ENCODE peak calls at places on chromosomes 4 and X, in five cellular contexts. One of them, this sample, is unnamed. For H3K4me1, the result is how much of the 10 kb centered on the place peaks cover.

GRCh38 chr4:61923179-61923578 is 723.1 kb downstream of the ADGRL3 start:
- DNase-seq in mammary epithelial cell: no peak
- DNase-seq in suprapubic skin: no peak
- DNase-seq in lower lobe of right lung: no peak
- DNase-seq in HepG2: no peak
- DNase-seq in this sample: no peak

GRCh38 chrX:48918303-48918643 is 551 bp downstream of the PIM2 start:
- DNase-seq in mammary epithelial cell: no peak
- DNase-seq in suprapubic skin: no peak
- DNase-seq in lower lobe of right lung: no peak
- DNase-seq in HepG2: no peak
- DNase-seq in this sample: no peak

GRCh38 chr4:69984030-69984443 is 11.7 kb upstream of the STATH start:
- DNase-seq in mammary epithelial cell: peak
- DNase-seq in suprapubic skin: no peak
- DNase-seq in lower lobe of right lung: no peak
- DNase-seq in HepG2: peak
- DNase-seq in this sample: no peak

GRCh38 chr4:81470456-81471327 is 1.0 kb downstream of the RASGEF1B start:
- DNase-seq in suprapubic skin: peak
- DNase-seq in HepG2: no peak
- DNase-seq in lower lobe of right lung: peak
- DNase-seq in mammary epithelial cell: peak
- DNase-seq in this sample: peak

GRCh38 chrX:20265221-20265725 is 1.4 kb downstream of the RPS6KA3 start:
- DNase-seq in suprapubic skin: peak
- DNase-seq in lower lobe of right lung: peak
- DNase-seq in mammary epithelial cell: peak
- DNase-seq in HepG2: peak
- DNase-seq in this sample: peak

GRCh38 chr4:41538017-41538733 is at the start of gene LIMCH1:
- DNase-seq in mammary epithelial cell: no peak
- DNase-seq in HepG2: no peak
- DNase-seq in lower lobe of right lung: peak
- DNase-seq in suprapubic skin: peak
- DNase-seq in this sample: peak

GRCh38 chr4:113882668-113883067 is 96.8 kb downstream of the ARSJ start:
- DNase-seq in lower lobe of right lung: no peak
- DNase-seq in mammary epithelial cell: no peak
- DNase-seq in HepG2: no peak
- DNase-seq in suprapubic skin: no peak
- DNase-seq in this sample: no peak

GRCh38 chrX:104343408-104344129 is 88.8 kb upstream of the ESX1 start:
- DNase-seq in HepG2: peak
- DNase-seq in lower lobe of right lung: no peak
- DNase-seq in suprapubic skin: no peak
- DNase-seq in mammary epithelial cell: peak
- DNase-seq in this sample: peak

GRCh38 chr4:7963691-7964090 is 24.0 kb upstream of the AFAP1 start:
- DNase-seq in mammary epithelial cell: no peak
- DNase-seq in suprapubic skin: no peak
- DNase-seq in lower lobe of right lung: no peak
- DNase-seq in HepG2: no peak
- DNase-seq in this sample: no peak

GRCh38 chrX:30627818-30628652 is 25.2 kb upstream of the GK start:
- DNase-seq in HepG2: peak
- DNase-seq in mammary epithelial cell: no peak
- DNase-seq in suprapubic skin: no peak
- DNase-seq in lower lobe of right lung: no peak
- DNase-seq in this sample: no peak

GRCh38 chrX:144327515-144327914 is 443.6 kb downstream of the UBE2NL start:
- DNase-seq in mammary epithelial cell: peak
- DNase-seq in lower lobe of right lung: no peak
- DNase-seq in HepG2: no peak
- DNase-seq in suprapubic skin: no peak
- DNase-seq in this sample: no peak

GRCh38 chr4:165612936-165613335 is 234.1 kb downstream of the CPE start:
- DNase-seq in suprapubic skin: no peak
- DNase-seq in mammary epithelial cell: no peak
- DNase-seq in lower lobe of right lung: no peak
- DNase-seq in HepG2: no peak
- DNase-seq in this sample: no peak

GRCh38 chr4:158161561-158162354 is 11.1 kb downstream of the GASK1B start:
- DNase-seq in HepG2: no peak
- DNase-seq in mammary epithelial cell: peak
- DNase-seq in lower lobe of right lung: no peak
- DNase-seq in suprapubic skin: no peak
- DNase-seq in this sample: no peak

GRCh38 chr4:142614621-142615323 is 231.3 kb downstream of the INPP4B start:
- DNase-seq in mammary epithelial cell: peak
- DNase-seq in suprapubic skin: no peak
- DNase-seq in lower lobe of right lung: no peak
- DNase-seq in HepG2: no peak
- DNase-seq in this sample: no peak

GRCh38 chrX:111410451-111410850 is 1.5 kb downstream of the DCX start:
- DNase-seq in suprapubic skin: no peak
- DNase-seq in HepG2: no peak
- DNase-seq in lower lobe of right lung: no peak
- DNase-seq in mammary epithelial cell: no peak
- DNase-seq in this sample: no peak

GRCh38 chrX:36957425-36958328 is 50.5 kb upstream of the FAM47C start:
- DNase-seq in mammary epithelial cell: no peak
- DNase-seq in lower lobe of right lung: peak
- DNase-seq in HepG2: no peak
- DNase-seq in suprapubic skin: no peak
- DNase-seq in this sample: peak

GRCh38 chr4:145552181-145552822 is 66.9 kb upstream of the MMAA start:
- DNase-seq in HepG2: no peak
- DNase-seq in mammary epithelial cell: no peak
- DNase-seq in lower lobe of right lung: no peak
- DNase-seq in suprapubic skin: no peak
- DNase-seq in this sample: no peak

GRCh38 chr4:176357359-176358082 is 37.8 kb downstream of the SPCS3 start:
- DNase-seq in mammary epithelial cell: no peak
- DNase-seq in lower lobe of right lung: no peak
- DNase-seq in suprapubic skin: no peak
- DNase-seq in HepG2: no peak
- DNase-seq in this sample: no peak

GRCh38 chr4:106627071-106627470 is 258.5 kb upstream of the GIMD1 start:
- DNase-seq in mammary epithelial cell: no peak
- DNase-seq in lower lobe of right lung: no peak
- DNase-seq in HepG2: no peak
- DNase-seq in suprapubic skin: no peak
- DNase-seq in this sample: no peak

GRCh38 chrX:50736651-50737050 is 77.3 kb downstream of the SHROOM4 start:
- DNase-seq in lower lobe of right lung: no peak
- DNase-seq in suprapubic skin: no peak
- DNase-seq in mammary epithelial cell: no peak
- DNase-seq in HepG2: no peak
- DNase-seq in this sample: no peak

GRCh38 chrX:42695800-42696358 is 82.1 kb downstream of the PPP1R2C start:
- DNase-seq in lower lobe of right lung: no peak
- DNase-seq in mammary epithelial cell: no peak
- DNase-seq in suprapubic skin: no peak
- DNase-seq in HepG2: no peak
- DNase-seq in this sample: no peak

GRCh38 chr4:182507808-182508207 is 264.6 kb downstream of the TENM3 start:
- DNase-seq in lower lobe of right lung: no peak
- DNase-seq in HepG2: no peak
- DNase-seq in suprapubic skin: no peak
- DNase-seq in mammary epithelial cell: no peak
- DNase-seq in this sample: no peak

GRCh38 chr4:182502074-182502473 is 258.9 kb downstream of the TENM3 start:
- DNase-seq in HepG2: no peak
- DNase-seq in suprapubic skin: no peak
- DNase-seq in mammary epithelial cell: no peak
- DNase-seq in lower lobe of right lung: no peak
- DNase-seq in this sample: no peak

DNA sequence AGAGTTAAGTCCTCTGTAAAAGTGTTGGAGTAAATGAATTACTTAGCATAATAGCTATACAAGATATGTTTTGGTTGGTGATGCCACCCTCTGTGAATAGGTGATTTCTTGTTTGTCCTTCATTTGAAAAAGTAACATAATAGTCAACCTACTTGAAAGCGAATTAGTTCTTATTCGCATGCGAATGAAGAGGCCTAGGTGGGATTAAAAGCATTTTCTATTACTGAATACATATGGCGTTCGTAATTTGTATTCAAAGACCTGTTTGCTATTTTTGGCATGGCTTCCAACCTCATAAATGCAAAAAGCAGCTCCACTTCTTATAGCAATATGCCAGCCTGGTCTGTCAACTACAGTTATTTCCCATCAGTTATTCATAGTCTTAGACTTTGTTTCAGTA is 261.2 kb downstream of the TENM3 start:
- DNase-seq in suprapubic skin: no peak
- DNase-seq in mammary epithelial cell: no peak
- DNase-seq in HepG2: no peak
- DNase-seq in lower lobe of right lung: no peak
- DNase-seq in this sample: no peak
- H3K4me1 ChIP-seq in suprapubic skin: under half
- H3K4me1 ChIP-seq in mammary epithelial cell: under half
- H3K4me1 ChIP-seq in HepG2: under half
- H3K4me1 ChIP-seq in lower lobe of right lung: under half
- H3K4me1 ChIP-seq in this sample: under half

DNA sequence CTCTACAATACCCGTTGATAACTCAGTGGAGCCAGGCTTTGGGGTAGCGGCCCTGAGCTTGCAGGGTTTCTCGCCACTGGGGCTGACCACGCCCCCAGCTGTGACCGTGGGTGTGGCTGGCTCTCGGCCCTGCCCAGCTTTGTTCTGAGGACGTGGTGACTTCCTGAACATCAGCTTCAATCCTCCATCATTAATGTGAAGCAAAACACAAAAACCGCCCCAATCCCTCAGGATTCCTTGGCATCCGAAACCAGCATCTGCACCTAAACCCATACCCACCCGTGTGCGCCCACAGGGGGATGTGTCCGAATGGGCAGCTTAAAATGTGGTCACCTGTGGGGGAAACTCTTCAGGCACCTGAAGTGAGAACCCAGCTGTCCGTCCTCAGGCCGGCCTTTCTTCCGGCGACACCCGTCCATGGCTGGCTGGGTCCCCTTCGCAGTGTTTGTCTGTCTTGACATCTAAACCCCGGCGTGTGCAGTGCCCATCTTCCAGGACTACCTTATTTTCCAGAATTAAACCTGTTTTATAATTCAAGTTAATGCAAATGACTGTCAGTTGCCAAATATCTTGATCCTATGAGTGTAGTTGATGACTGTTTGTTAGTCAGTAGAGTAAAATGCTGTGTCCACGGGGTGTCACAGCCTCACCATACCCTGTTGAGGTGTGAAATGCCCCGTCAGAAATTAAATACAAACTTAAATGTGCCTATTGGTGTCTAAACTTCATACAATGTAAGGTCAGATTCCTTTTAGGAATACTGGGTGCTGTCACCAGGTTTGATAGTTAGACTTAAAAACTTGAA is 27.3 kb downstream of the NELFA start:
- DNase-seq in lower lobe of right lung: no peak
- DNase-seq in mammary epithelial cell: no peak
- DNase-seq in suprapubic skin: peak
- DNase-seq in HepG2: no peak
- DNase-seq in this sample: no peak
- H3K27ac ChIP-seq in lower lobe of right lung: no peak
- H3K27ac ChIP-seq in mammary epithelial cell: no peak
- H3K27ac ChIP-seq in suprapubic skin: no peak
- H3K27ac ChIP-seq in HepG2: no peak
- H3K27ac ChIP-seq in this sample: no peak

GRCh38 chr4:4801013-4801412 is 58.5 kb upstream of the MSX1 start:
- DNase-seq in suprapubic skin: no peak
- DNase-seq in lower lobe of right lung: no peak
- DNase-seq in mammary epithelial cell: no peak
- DNase-seq in HepG2: no peak
- DNase-seq in this sample: no peak
- H3K4me1 ChIP-seq in suprapubic skin: under half
- H3K4me1 ChIP-seq in lower lobe of right lung: under half
- H3K4me1 ChIP-seq in mammary epithelial cell: under half
- H3K4me1 ChIP-seq in HepG2: under half
- H3K4me1 ChIP-seq in this sample: under half

DNA sequence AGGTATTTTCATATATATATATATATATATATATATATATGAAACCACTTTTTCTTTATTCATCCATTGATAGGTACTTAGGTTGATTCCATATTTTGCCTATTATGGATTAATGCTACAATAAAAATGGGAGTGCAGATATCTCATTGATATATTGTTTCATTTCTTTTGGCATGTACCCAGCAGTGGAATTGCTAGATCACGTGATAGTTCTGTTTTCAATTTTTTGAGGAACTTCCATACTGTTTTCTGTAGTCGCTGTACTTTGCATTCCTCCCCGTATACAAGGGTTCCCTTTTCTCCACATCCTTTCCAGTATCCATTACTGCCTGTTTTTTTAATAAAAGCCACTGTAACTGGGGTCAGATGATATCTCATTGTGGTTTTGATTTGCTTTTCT is 124.5 kb downstream of the GABRB1 start:
- DNase-seq in mammary epithelial cell: no peak
- DNase-seq in lower lobe of right lung: no peak
- DNase-seq in suprapubic skin: no peak
- DNase-seq in HepG2: no peak
- DNase-seq in this sample: no peak
- H3K27ac ChIP-seq in mammary epithelial cell: no peak
- H3K27ac ChIP-seq in lower lobe of right lung: no peak
- H3K27ac ChIP-seq in suprapubic skin: no peak
- H3K27ac ChIP-seq in HepG2: no peak
- H3K27ac ChIP-seq in this sample: no peak

This sample was measured in right lobe of liver.